ENCODE peak calls at places on chromosomes 7 and 10, in eight cellular contexts. S is mucosa of descending colon; O is HFF-Myc; R is cardiac fibroblast; D is CD8-positive, alpha-beta T cell; M is heart left ventricle; Z is right lobe of liver; P is MM.1S. I is an unnamed sample.

GRCh38 chr7:158121441-158122045 is 466.1 kb downstream of the PTPRN2 start:
- DNase-seq in D (no peak), O (no peak), S (no peak), M (no peak), R (no peak), Z (no peak), P (no peak), I (no peak)

GRCh38 chr10:48442090-48442808 is 135.8 kb downstream of the MAPK8 start:
- DNase-seq in S (no peak), Z (no peak), O (no peak), M (no peak), R (no peak), D (no peak), P (no peak), I (no peak)

GRCh38 chr7:151398446-151399304 is 11.2 kb downstream of the WDR86 start:
- DNase-seq in M (no peak), S (no peak), Z (peak; percentile 1), D (no peak), R (no peak), P (no peak), O (no peak), I (no peak)

GRCh38 chr7:73515184-73515583 is 6.9 kb downstream of the BAZ1B start:
- DNase-seq in S (no peak), M (no peak), R (no peak), P (no peak), Z (no peak), D (no peak), O (no peak), I (no peak)

GRCh38 chr10:91420868-91421267 is 10.7 kb downstream of the HECTD2 start:
- DNase-seq in O (no peak), R (no peak), P (no peak), S (no peak), M (no peak), D (no peak), Z (no peak), I (no peak)

GRCh38 chr10:110783509-110784103 is 88.1 kb upstream of the PDCD4 start:
- DNase-seq in Z (no peak), P (no peak), D (peak; percentile 77), S (peak; percentile 38), R (peak; percentile 46), M (no peak), O (no peak), I (no peak)

GRCh38 chr7:44733708-44734481 is 14.8 kb upstream of the ZMIZ2 start:
- DNase-seq in R (peak; percentile 56), O (peak; percentile 44), Z (no peak), S (no peak), M (no peak), D (no peak), P (no peak), I (no peak)

GRCh38 chr10:103855424-103855823 is at the start of gene SH3PXD2A:
- DNase-seq in R (peak; percentile 33), D (no peak), O (no peak), Z (peak; percentile 50), P (no peak), S (peak; percentile 59), M (peak; percentile 67), I (no peak)

GRCh38 chr7:43650457-43651052 is 67.6 kb downstream of the STK17A start:
- DNase-seq in R (peak; percentile 59), S (no peak), O (no peak), M (no peak), Z (no peak), P (no peak), D (no peak), I (no peak)

GRCh38 chr10:3666525-3667302 is 118.3 kb downstream of the KLF6 start:
- DNase-seq in Z (no peak), O (no peak), P (no peak), S (peak; percentile 28), D (peak; percentile 42), R (no peak), M (peak; percentile 33), I (no peak)

DNA sequence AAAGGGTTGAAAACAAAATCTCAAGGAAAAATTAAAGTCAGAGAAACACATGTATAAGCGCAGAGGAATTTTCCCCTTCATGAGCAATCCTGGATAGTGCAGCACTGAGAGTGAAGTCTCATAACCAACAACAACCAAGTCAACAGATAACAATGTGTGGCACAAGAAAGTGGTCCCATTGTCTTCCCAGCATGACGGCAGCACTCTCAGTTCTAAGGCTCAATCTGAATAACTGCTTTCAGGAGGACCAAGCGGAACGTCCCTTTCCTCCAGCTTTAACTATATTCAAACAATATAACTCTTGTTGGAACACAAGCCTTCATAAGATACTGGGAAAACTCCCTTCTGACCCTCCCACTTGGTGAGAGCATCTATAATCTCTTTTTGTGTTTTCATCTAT is 137.9 kb downstream of the RAPGEF5 start:
- DNase-seq in Z (no peak), M (no peak), O (no peak), R (peak; percentile 26), D (no peak), S (no peak), P (no peak), I (no peak)
- H3K4me3 ChIP-seq in Z (peak overlapping the region; percentile 25), M (peak overlapping the region; percentile 64), O (no peak overlapping the region), R (no peak overlapping the region), D (no peak overlapping the region), S (no peak overlapping the region), P (no peak overlapping the region), I (no peak overlapping the region)

GRCh38 chr10:99172950-99173349 is 62.7 kb downstream of the HPSE2 start:
- DNase-seq in M (no peak), D (no peak), O (no peak), R (no peak), S (no peak), P (no peak), Z (no peak), I (no peak)

GRCh38 chr10:99172130-99172738 is 63.4 kb downstream of the HPSE2 start:
- DNase-seq in P (peak; percentile 25), Z (no peak), D (no peak), M (no peak), S (peak; percentile 50), R (peak; percentile 30), O (peak; percentile 37), I (peak; percentile 8)
- TF ChIP-seq CTCF in P (peak; percentile 47), Z (peak; percentile 65), D (no peak), M (peak; percentile 42), S (peak; percentile 17), R (peak; percentile 25), O (peak; percentile 74), I (peak; percentile 55)

DNA sequence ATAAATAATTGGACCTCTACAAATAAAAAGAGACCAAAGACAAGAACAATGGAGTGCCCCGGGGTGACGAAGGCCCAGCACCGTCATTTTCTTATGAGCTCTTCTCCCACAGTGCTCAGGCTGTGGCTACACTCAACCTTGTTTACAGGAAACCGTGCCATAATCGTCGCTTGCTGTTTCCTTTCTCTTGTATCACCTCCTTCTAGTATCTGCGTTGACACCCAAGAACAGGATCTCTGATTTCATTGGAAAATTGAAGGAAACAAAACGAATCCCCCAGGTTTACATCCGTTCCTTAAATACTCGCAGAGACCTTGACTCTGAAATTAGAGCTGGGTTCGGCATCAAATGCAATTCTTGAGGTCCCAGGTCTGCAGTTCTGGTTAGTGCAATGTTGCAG is 1.7 kb upstream of the IGFBP3 start:
- DNase-seq in R (peak; percentile 25), Z (no peak), P (peak; percentile 43), M (no peak), D (no peak), S (peak; percentile 14), O (no peak), I (no peak)
- H3K4me3 ChIP-seq in R (peak overlapping the region; percentile 28), Z (peak overlapping the region; percentile 31), P (peak overlapping the region; percentile 65), M (peak overlapping the region; percentile 70), D (peak overlapping the region; percentile 48), S (no peak overlapping the region), O (peak overlapping the region; percentile 19), I (peak overlapping the region; percentile 57)

GRCh38 chr7:134632937-134633540 is 13.6 kb upstream of the BPGM start:
- DNase-seq in D (peak; percentile 44), Z (no peak), M (no peak), S (peak; percentile 50), P (peak; percentile 31), R (peak; percentile 71), O (no peak), I (no peak)
- TF ChIP-seq CTCF in D (peak; percentile 72), Z (peak; percentile 47), M (peak; percentile 35), S (peak; percentile 21), P (peak; percentile 50), R (peak; percentile 83), O (peak; percentile 57), I (peak; percentile 67)

GRCh38 chr10:95295031-95295755 is 4.4 kb upstream of the PDLIM1 start:
- DNase-seq in O (no peak), P (peak; percentile 94), R (peak; percentile 62), Z (peak; percentile 63), D (peak; percentile 18), M (no peak), S (peak; percentile 75), I (no peak)
- H3K4me3 ChIP-seq in O (peak overlapping the region; percentile 28), P (peak overlapping the region; percentile 53), R (peak overlapping the region; percentile 25), Z (peak overlapping the region; percentile 23), D (peak overlapping the region; percentile 36), M (peak overlapping the region; percentile 56), S (no peak overlapping the region), I (peak overlapping the region; percentile 23)

DNA sequence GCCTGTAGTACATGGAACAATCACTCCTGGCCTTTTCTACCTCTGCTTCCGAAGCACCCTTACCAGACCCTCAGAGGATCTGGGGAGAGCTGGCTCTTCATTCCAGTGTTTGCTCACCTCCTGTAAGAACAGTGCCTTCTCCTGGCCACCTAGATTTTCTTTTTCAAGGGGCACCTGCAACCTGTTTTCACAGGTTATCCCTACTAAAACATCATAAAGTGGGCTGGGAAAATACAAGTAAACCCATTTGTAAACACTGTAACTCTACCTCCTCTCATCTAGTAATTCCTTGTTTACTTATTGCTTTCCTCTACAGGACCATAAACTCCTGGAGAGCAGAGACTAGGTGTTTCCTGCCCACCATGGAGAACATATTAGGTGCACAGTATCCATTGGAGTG is 1.1 kb downstream of the PIK3AP1 start:
- DNase-seq in D (no peak), O (no peak), M (no peak), P (no peak), R (no peak), Z (no peak), S (no peak), I (no peak)
- TF ChIP-seq CTCF in D (no peak), O (no peak), M (no peak), P (no peak), R (no peak), Z (peak; percentile 28), S (no peak), I (no peak)